ENCODE peak calls at places on chromosomes 11 and 22, in six cellular contexts. One of them, this sample, is unnamed.

GRCh38 chr22:37381489-37381888 is 45.8 kb downstream of the ELFN2 start:
- DNase-seq in cerebellar cortex: no peak
- DNase-seq in left lung: no peak
- DNase-seq in tibial artery: no peak
- DNase-seq in bronchial epithelial cell: peak; percentile 2
- DNase-seq in Daoy: peak; percentile 56
- DNase-seq in this sample: no peak

GRCh38 chr22:35085621-35086020 is 19.7 kb downstream of the ISX start:
- DNase-seq in cerebellar cortex: no peak
- DNase-seq in left lung: no peak
- DNase-seq in tibial artery: no peak
- DNase-seq in bronchial epithelial cell: no peak
- DNase-seq in Daoy: no peak
- DNase-seq in this sample: no peak

GRCh38 chr22:46583571-46583970 is 36.6 kb upstream of the GRAMD4 start:
- DNase-seq in cerebellar cortex: no peak
- DNase-seq in left lung: no peak
- DNase-seq in tibial artery: no peak
- DNase-seq in bronchial epithelial cell: no peak
- DNase-seq in Daoy: no peak
- DNase-seq in this sample: no peak

GRCh38 chr22:49534386-49534785 is 293.3 kb downstream of the BRD1 start:
- DNase-seq in cerebellar cortex: no peak
- DNase-seq in left lung: peak; percentile 12
- DNase-seq in tibial artery: peak; percentile 21
- DNase-seq in bronchial epithelial cell: no peak
- DNase-seq in Daoy: no peak
- DNase-seq in this sample: no peak

GRCh38 chr11:61919113-61919840 is 1.9 kb upstream of the RAB3IL1 start:
- DNase-seq in cerebellar cortex: no peak
- DNase-seq in left lung: no peak
- DNase-seq in tibial artery: no peak
- DNase-seq in bronchial epithelial cell: no peak
- DNase-seq in Daoy: no peak
- DNase-seq in this sample: no peak

GRCh38 chr11:2860636-2861035 is 24.9 kb downstream of the CDKN1C start:
- DNase-seq in cerebellar cortex: no peak
- DNase-seq in left lung: no peak
- DNase-seq in tibial artery: no peak
- DNase-seq in bronchial epithelial cell: no peak
- DNase-seq in Daoy: peak; percentile 77
- DNase-seq in this sample: no peak

GRCh38 chr22:32920032-32920628 is 118.6 kb downstream of the TIMP3 start:
- DNase-seq in cerebellar cortex: no peak
- DNase-seq in left lung: peak; percentile 44
- DNase-seq in tibial artery: peak; percentile 81
- DNase-seq in bronchial epithelial cell: no peak
- DNase-seq in Daoy: peak; percentile 51
- DNase-seq in this sample: peak; percentile 70

GRCh38 chr11:107857550-107858216 is 904 bp downstream of the SLC35F2 start:
- DNase-seq in cerebellar cortex: no peak
- DNase-seq in left lung: no peak
- DNase-seq in tibial artery: no peak
- DNase-seq in bronchial epithelial cell: no peak
- DNase-seq in Daoy: no peak
- DNase-seq in this sample: no peak

GRCh38 chr11:8346157-8346755 is 82.6 kb upstream of the LMO1 start:
- DNase-seq in cerebellar cortex: peak; percentile 50
- DNase-seq in left lung: no peak
- DNase-seq in tibial artery: no peak
- DNase-seq in bronchial epithelial cell: no peak
- DNase-seq in Daoy: no peak
- DNase-seq in this sample: no peak

GRCh38 chr11:122714484-122714883 is 59.0 kb downstream of the UBASH3B start:
- DNase-seq in cerebellar cortex: no peak
- DNase-seq in left lung: peak; percentile 59
- DNase-seq in tibial artery: no peak
- DNase-seq in bronchial epithelial cell: no peak
- DNase-seq in Daoy: no peak
- DNase-seq in this sample: no peak

GRCh38 chr11:2215561-2216399 is 44.2 kb upstream of the TH start:
- DNase-seq in cerebellar cortex: no peak
- DNase-seq in left lung: no peak
- DNase-seq in tibial artery: peak; percentile 65
- DNase-seq in bronchial epithelial cell: no peak
- DNase-seq in Daoy: no peak
- DNase-seq in this sample: no peak

GRCh38 chr11:62923634-62924411 is 2.7 kb upstream of the CHRM1 start:
- DNase-seq in cerebellar cortex: no peak
- DNase-seq in left lung: no peak
- DNase-seq in tibial artery: no peak
- DNase-seq in bronchial epithelial cell: no peak
- DNase-seq in Daoy: peak; percentile 15
- DNase-seq in this sample: no peak

GRCh38 chr11:69431136-69431535 is 50.3 kb upstream of the LINC01488 start:
- DNase-seq in cerebellar cortex: no peak
- DNase-seq in left lung: no peak
- DNase-seq in tibial artery: no peak
- DNase-seq in bronchial epithelial cell: no peak
- DNase-seq in Daoy: no peak
- DNase-seq in this sample: no peak

GRCh38 chr11:75325713-75326438 is 25.6 kb downstream of the ARRB1 start:
- DNase-seq in cerebellar cortex: no peak
- DNase-seq in left lung: peak; percentile 73
- DNase-seq in tibial artery: peak; percentile 79
- DNase-seq in bronchial epithelial cell: peak; percentile 97
- DNase-seq in Daoy: peak; percentile 89
- DNase-seq in this sample: peak; percentile 83

GRCh38 chr11:60345489-60345888 is 18.4 kb downstream of the MS4A6E start:
- DNase-seq in cerebellar cortex: peak; percentile 21
- DNase-seq in left lung: peak; percentile 40
- DNase-seq in tibial artery: no peak
- DNase-seq in bronchial epithelial cell: peak; percentile 18
- DNase-seq in Daoy: peak; percentile 31
- DNase-seq in this sample: peak; percentile 59

GRCh38 chr22:43789452-43789851 is 22.7 kb downstream of the EFCAB6 start:
- DNase-seq in cerebellar cortex: no peak
- DNase-seq in left lung: peak; percentile 50
- DNase-seq in tibial artery: no peak
- DNase-seq in bronchial epithelial cell: peak; percentile 89
- DNase-seq in Daoy: peak; percentile 95
- DNase-seq in this sample: peak; percentile 56

GRCh38 chr11:119445850-119446249 is 22.9 kb upstream of the THY1 start:
- DNase-seq in cerebellar cortex: no peak
- DNase-seq in left lung: no peak
- DNase-seq in tibial artery: no peak
- DNase-seq in bronchial epithelial cell: no peak
- DNase-seq in Daoy: no peak
- DNase-seq in this sample: no peak

GRCh38 chr22:24440718-24441405 is 13.5 kb downstream of the ADORA2A start:
- DNase-seq in cerebellar cortex: peak; percentile 60
- DNase-seq in left lung: no peak
- DNase-seq in tibial artery: peak; percentile 93
- DNase-seq in bronchial epithelial cell: no peak
- DNase-seq in Daoy: no peak
- DNase-seq in this sample: peak; percentile 41

GRCh38 chr22:24063986-24064385 is 52.9 kb downstream of the CABIN1 start:
- DNase-seq in cerebellar cortex: no peak
- DNase-seq in left lung: no peak
- DNase-seq in tibial artery: no peak
- DNase-seq in bronchial epithelial cell: no peak
- DNase-seq in Daoy: no peak
- DNase-seq in this sample: no peak

This sample was measured in Right ventricle myocardium superior.